ENCODE peak calls at places on chromosomes 4 and X, in seven cellular contexts. I, M, R, B, A, V and E are unnamed samples.

GRCh38 chr4:116599859-116600258 is 485.5 kb downstream of the TRAM1L1 start:
- DNase-seq in I (no peak), M (no peak), B (no peak), R (no peak), V (no peak), A (no peak), E (no peak)

GRCh38 chr4:81528979-81529378 is 57.3 kb upstream of the RASGEF1B start:
- DNase-seq in I (no peak), M (no peak), B (no peak), R (no peak), A (no peak), V (no peak), E (no peak)

GRCh38 chr4:168589154-168589553 is 92.3 kb downstream of the PALLD start:
- DNase-seq in V (peak), R (no peak), M (peak), B (no peak), I (peak), A (no peak), E (no peak)

GRCh38 chrX:39247536-39247935 is 446.3 kb downstream of the MID1IP1 start:
- DNase-seq in I (no peak), R (no peak), A (no peak), V (no peak), B (no peak), M (no peak), E (no peak)

GRCh38 chr4:123878976-123879375 is 482.4 kb downstream of the SPRY1 start:
- DNase-seq in M (no peak), R (no peak), B (no peak), I (no peak), A (no peak), V (no peak), E (no peak)

GRCh38 chr4:81550005-81550896 is 78.5 kb upstream of the RASGEF1B start:
- DNase-seq in A (no peak), I (no peak), R (peak), M (no peak), B (no peak), V (no peak), E (no peak)

GRCh38 chrX:71652405-71652804 is 14.9 kb upstream of the LOC101059915 start:
- DNase-seq in B (peak), R (no peak), V (peak), I (peak), M (peak), A (peak), E (no peak)

GRCh38 chr4:40729555-40729954 is 20.2 kb upstream of the NSUN7 start:
- DNase-seq in R (no peak), V (no peak), I (no peak), B (no peak), M (no peak), A (no peak), E (no peak)

GRCh38 chr4:81039351-81040174 is 9.1 kb downstream of the BMP3 start:
- DNase-seq in B (no peak), I (no peak), V (no peak), M (no peak), A (no peak), R (no peak), E (no peak)

GRCh38 chr4:16573744-16574143 is 324.7 kb downstream of the LDB2 start:
- DNase-seq in B (no peak), I (no peak), M (peak), V (no peak), A (no peak), R (peak), E (no peak)

GRCh38 chrX:144592036-144592435 is 655.3 kb upstream of the SPANXN1 start:
- DNase-seq in B (no peak), I (no peak), V (no peak), M (no peak), R (no peak), A (no peak), E (no peak)

GRCh38 chrX:19544693-19545305 is 29.5 kb upstream of the MAP3K15 start:
- DNase-seq in B (peak), V (peak), R (peak), I (peak), A (peak), M (peak), E (no peak)
- TF ChIP-seq CTCF in B (peak), V (peak), R (peak), I (peak), A (peak), M (peak), E (peak)

GRCh38 chrX:40546870-40547269 is 33.9 kb upstream of the ATP6AP2 start:
- DNase-seq in V (no peak), A (no peak), M (no peak), B (no peak), R (no peak), I (no peak), E (no peak)

GRCh38 chrX:40558590-40558989 is 22.2 kb upstream of the ATP6AP2 start:
- DNase-seq in M (no peak), I (no peak), V (no peak), R (no peak), B (no peak), A (no peak), E (no peak)

GRCh38 chrX:40550069-40550468 is 30.7 kb upstream of the ATP6AP2 start:
- DNase-seq in I (no peak), A (no peak), R (peak), B (no peak), V (no peak), M (no peak), E (no peak)

GRCh38 chrX:40552768-40553167 is 28.0 kb upstream of the ATP6AP2 start:
- DNase-seq in B (no peak), M (peak), A (no peak), V (no peak), I (no peak), R (no peak), E (no peak)
- TF ChIP-seq CTCF in B (peak), M (peak), A (no peak), V (peak), I (no peak), R (no peak), E (no peak)

GRCh38 chr4:163609046-163609445 is 114.6 kb downstream of the TMA16 start:
- DNase-seq in R (no peak), B (no peak), M (no peak), V (no peak), A (no peak), I (no peak), E (no peak)
- TF ChIP-seq CTCF in R (no peak), B (no peak), M (no peak), V (no peak), A (no peak), I (no peak), E (no peak)

GRCh38 chrX:153549807-153550206 is 32.4 kb downstream of the ATP2B3 start:
- DNase-seq in A (no peak), B (no peak), M (no peak), I (no peak), R (no peak), V (no peak), E (no peak)
- TF ChIP-seq CTCF in A (no peak), B (no peak), M (no peak), I (no peak), R (no peak), V (peak), E (no peak)

GRCh38 chr4:140150886-140151699 is 2.9 kb downstream of the MAML3 start:
- DNase-seq in M (peak), I (peak), R (peak), A (peak), B (peak), V (peak), E (peak)

GRCh38 chr4:140152015-140152703 is 1.8 kb downstream of the MAML3 start:
- DNase-seq in A (peak), R (peak), I (peak), V (no peak), M (no peak), B (no peak), E (no peak)

GRCh38 chr4:140151700-140152014 is 2.3 kb downstream of the MAML3 start:
- DNase-seq in A (no peak), R (peak), M (peak), B (peak), I (peak), V (peak), E (peak)

GRCh38 chr4:140150636-140150885 is 3.4 kb downstream of the MAML3 start:
- DNase-seq in A (no peak), M (no peak), B (no peak), I (peak), R (no peak), V (peak), E (no peak)

DNA sequence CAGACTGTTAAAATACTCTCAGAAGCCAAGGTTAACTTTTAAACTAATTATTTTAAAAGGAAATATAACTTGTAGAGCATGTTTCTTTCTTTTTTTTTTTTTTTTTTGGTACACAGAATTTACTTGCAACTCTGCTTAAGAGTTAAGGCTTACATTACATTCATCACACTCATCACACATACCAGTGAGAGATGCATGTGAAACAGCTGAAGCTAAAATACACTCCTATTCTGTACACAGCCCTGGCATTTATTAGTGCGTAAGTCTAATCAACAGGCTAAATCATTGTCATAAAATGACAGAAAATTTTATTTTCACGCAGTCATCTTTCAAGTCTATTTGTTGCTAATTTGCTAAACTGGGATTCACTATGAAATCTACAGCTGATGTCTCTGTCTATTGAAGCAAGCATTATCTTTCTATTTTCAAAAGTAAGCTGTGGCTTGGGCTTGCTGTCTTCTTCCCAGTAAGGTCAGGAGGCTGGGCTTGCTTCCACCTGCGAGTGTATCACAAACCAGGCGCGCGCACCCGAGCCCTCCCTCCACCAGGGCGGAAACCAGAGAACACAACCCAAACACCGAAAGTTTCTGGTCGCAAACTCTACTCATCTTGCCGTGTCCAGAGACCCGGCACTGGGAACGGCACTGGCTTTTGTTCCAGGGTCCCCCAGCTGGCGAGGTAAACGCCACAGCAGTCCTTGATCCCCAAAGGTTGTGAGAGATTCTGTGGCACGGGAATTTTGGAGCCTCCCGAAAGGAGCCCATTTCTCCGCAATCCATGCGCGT is 3.9 kb downstream of the MAML3 start:
- DNase-seq in V (peak), M (peak), A (peak), R (peak), B (no peak), I (peak), E (peak)
- TF ChIP-seq CTCF in V (peak), M (no peak), A (no peak), R (no peak), B (peak), I (peak), E (peak)

DNA sequence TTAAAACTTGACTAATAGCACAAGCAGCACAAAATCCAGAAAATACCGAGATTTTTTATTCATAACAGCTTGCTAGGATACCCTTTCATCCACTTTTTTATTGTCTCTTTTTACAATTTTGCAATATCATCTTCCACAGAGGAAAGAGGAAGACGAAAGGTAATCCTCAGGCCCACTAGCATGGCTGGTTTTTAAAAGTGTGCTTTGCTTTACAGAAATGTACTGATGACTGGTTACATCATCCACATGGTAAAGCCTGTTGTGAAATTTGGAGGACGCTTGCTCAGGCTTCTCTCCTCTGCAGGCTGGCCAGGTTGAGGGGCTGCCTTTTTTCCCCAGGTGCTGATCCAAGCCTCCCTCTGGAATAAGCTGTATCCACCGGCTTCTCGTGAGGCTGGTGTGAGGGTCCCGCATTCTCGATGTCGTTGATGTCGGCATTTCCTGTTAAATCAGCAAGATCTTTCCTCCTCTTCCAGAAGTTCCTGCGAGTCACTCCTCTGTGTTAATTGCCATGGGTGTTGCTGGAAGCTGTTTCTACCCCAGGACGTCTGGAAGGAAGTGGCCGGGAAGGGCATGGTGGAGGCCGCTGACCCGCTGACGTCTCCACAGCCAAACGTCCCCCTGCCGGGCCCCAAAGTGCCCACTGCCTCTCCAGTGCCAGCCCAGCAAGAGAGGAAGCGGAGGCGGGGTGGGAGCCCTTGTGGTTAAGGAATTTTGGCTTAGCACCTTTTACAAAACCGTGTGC is 5.8 kb upstream of the DGKQ start:
- DNase-seq in I (no peak), B (no peak), V (no peak), A (no peak), R (no peak), M (peak), E (no peak)
- TF ChIP-seq CTCF in I (no peak), B (no peak), V (no peak), A (no peak), R (no peak), M (no peak), E (no peak)

GRCh38 chrX:131792789-131793462 is 230.2 kb upstream of the STK26 start:
- DNase-seq in R (peak), I (peak), M (peak), A (peak), B (no peak), V (peak), E (no peak)
- TF ChIP-seq CTCF in R (no peak), I (peak), M (peak), A (no peak), B (no peak), V (peak), E (no peak)

DNA sequence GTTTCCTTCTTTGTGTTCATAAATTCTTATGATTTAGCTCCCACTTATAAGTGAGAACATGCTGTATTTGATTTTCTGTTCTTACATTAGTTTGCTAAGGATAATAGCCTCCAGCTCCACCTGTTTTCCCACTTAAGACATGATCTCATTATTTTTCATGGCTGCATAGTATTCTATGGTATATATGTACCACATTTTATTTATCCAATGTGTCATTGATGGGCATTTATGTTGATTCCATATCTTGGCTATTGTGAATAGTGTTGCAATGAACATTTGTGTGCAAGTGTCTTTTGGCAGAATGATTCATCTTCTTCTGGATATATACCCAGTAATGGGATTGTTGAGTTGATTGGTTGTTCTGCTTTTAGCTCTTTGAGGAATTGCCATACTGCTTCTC is 1234.8 kb downstream of the ADGRL3 start:
- DNase-seq in R (no peak), I (no peak), B (no peak), A (no peak), V (no peak), M (no peak), E (no peak)
- TF ChIP-seq CTCF in R (no peak), I (no peak), B (no peak), A (no peak), V (no peak), M (no peak), E (no peak)

DNA sequence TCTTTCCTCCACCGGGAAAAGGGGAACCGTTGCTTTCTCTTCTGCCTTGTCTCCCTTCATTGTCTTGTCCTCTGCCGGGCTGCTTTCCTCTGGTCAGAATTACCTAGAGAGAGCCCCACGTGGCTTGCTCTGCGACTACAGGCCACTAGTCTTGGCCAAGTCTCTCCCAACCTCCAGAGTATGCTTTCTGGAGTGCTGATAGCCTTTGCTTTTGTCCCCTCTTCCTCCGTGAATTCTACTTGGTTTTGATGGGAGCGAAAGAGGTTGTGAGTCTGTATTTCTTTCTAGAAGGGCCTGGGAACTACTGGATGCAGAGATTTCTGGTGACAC is 5.3 kb upstream of the POU4F2 start:
- DNase-seq in M (no peak), R (no peak), A (no peak), V (no peak), I (no peak), B (no peak), E (no peak)
- TF ChIP-seq CTCF in M (no peak), R (no peak), A (no peak), V (no peak), I (no peak), B (no peak), E (no peak)

GRCh38 chr4:101229116-101229515 is 118.2 kb downstream of the PPP3CA start:
- DNase-seq in V (peak), A (no peak), R (no peak), B (no peak), I (no peak), M (peak), E (no peak)

GRCh38 chr4:101227715-101228114 is 119.6 kb downstream of the PPP3CA start:
- DNase-seq in I (no peak), A (no peak), V (no peak), B (no peak), M (no peak), R (no peak), E (no peak)

GRCh38 chr4:101230806-101231426 is 116.4 kb downstream of the PPP3CA start:
- DNase-seq in I (no peak), A (no peak), M (peak), B (no peak), R (no peak), V (no peak), E (no peak)

GRCh38 chr4:101236097-101236496 is 111.2 kb downstream of the PPP3CA start:
- DNase-seq in B (no peak), A (no peak), I (no peak), R (no peak), V (no peak), M (no peak), E (no peak)

GRCh38 chr4:101232074-101232776 is 115.1 kb downstream of the PPP3CA start:
- DNase-seq in M (peak), I (no peak), R (no peak), A (no peak), V (peak), B (no peak), E (no peak)
- TF ChIP-seq CTCF in M (no peak), I (no peak), R (no peak), A (no peak), V (no peak), B (no peak), E (no peak)